ENCODE peak calls at places on chromosomes 11 and 22, in eight cellular contexts. S is activated CD4-positive, alpha-beta T cell treated with anti-CD3 and anti-CD28 coated beads for 36 hours; C is SJSA1; Q is EL; E is NCI-H1417 treated with DMSO at 0.1 percent for 48 hours; U is activated CD8-positive, alpha-beta memory T cell treated with anti-CD3 and anti-CD28 coated beads, Interleukin-2, amount 50 U/mL, for 4 hours; X is PC-9; M is NCI-H460. N is an unnamed sample.

GRCh38 chr22:30336752-30337460 is 10.2 kb upstream of the TBC1D10A start:
- DNase-seq in S (no peak), C (no peak), Q (no peak), E (no peak), U (no peak), X (no peak), M (no peak), N (no peak)

GRCh38 chr11:118910309-118911112 is 15.2 kb downstream of the BCL9L start:
- DNase-seq in S (peak), C (peak), Q (peak), E (no peak), U (peak), X (peak), M (peak), N (no peak)

GRCh38 chr22:27438271-27438980 is 363.1 kb downstream of the MN1 start:
- DNase-seq in S (no peak), C (no peak), Q (peak), E (no peak), U (no peak), X (peak), M (no peak), N (no peak)

GRCh38 chr22:49262167-49262566 is 565.5 kb downstream of the BRD1 start:
- DNase-seq in S (no peak), C (peak), Q (no peak), E (no peak), U (no peak), X (no peak), M (no peak), N (no peak)

GRCh38 chr11:12223771-12224536 is 113.6 kb downstream of the MICAL2 start:
- DNase-seq in S (peak), C (no peak), Q (no peak), E (no peak), U (no peak), X (peak), M (no peak), N (no peak)

GRCh38 chr11:11660351-11660750 is 38.5 kb upstream of the GALNT18 start:
- DNase-seq in S (no peak), C (no peak), Q (no peak), E (no peak), U (no peak), X (no peak), M (no peak), N (no peak)

GRCh38 chr11:70799386-70799785 is 401.1 kb downstream of the CTTN start:
- DNase-seq in S (no peak), C (no peak), Q (peak), E (no peak), U (no peak), X (no peak), M (no peak), N (no peak)

GRCh38 chr11:12090061-12090572 is 20.3 kb upstream of the MICAL2 start:
- DNase-seq in S (no peak), C (no peak), Q (peak), E (no peak), U (no peak), X (peak), M (no peak), N (peak)

GRCh38 chr11:75237050-75237449 is 3.5 kb upstream of the TPBGL start:
- DNase-seq in S (no peak), C (no peak), Q (no peak), E (no peak), U (no peak), X (no peak), M (no peak), N (no peak)

GRCh38 chr22:30910358-30910757 is 58.2 kb downstream of the MORC2 start:
- DNase-seq in S (no peak), C (peak), Q (no peak), E (no peak), U (no peak), X (no peak), M (no peak), N (no peak)

GRCh38 chr11:131691558-131692041 is 321.2 kb downstream of the NTM start:
- DNase-seq in S (peak), C (no peak), Q (peak), E (peak), U (no peak), X (no peak), M (peak), N (no peak)

GRCh38 chr22:47395481-47395880 is 633.0 kb downstream of the TBC1D22A start:
- DNase-seq in S (no peak), C (peak), Q (no peak), E (peak), U (no peak), X (no peak), M (no peak), N (no peak)

GRCh38 chr11:61776561-61777075 is 15.8 kb downstream of the TMEM258 start:
- DNase-seq in S (peak), C (peak), Q (peak), E (no peak), U (peak), X (peak), M (peak), N (peak)

GRCh38 chr22:48098936-48099245 is 1336.4 kb downstream of the TBC1D22A start:
- DNase-seq in S (peak), C (no peak), Q (no peak), E (no peak), U (no peak), X (no peak), M (no peak), N (no peak)

GRCh38 chr11:117071344-117071787 is 26.9 kb downstream of the SIK3 start:
- DNase-seq in S (no peak), C (peak), Q (peak), E (no peak), U (no peak), X (peak), M (peak), N (no peak)

GRCh38 chr11:84965484-84965883 is 661.7 kb downstream of the DLG2 start:
- DNase-seq in S (no peak), C (no peak), Q (no peak), E (no peak), U (no peak), X (no peak), M (no peak), N (no peak)

GRCh38 chr11:2934611-2935239 is 5.5 kb upstream of the PHLDA2 start:
- DNase-seq in S (peak), C (no peak), Q (no peak), E (no peak), U (peak), X (no peak), M (no peak), N (no peak)

GRCh38 chr11:115564851-115565250 is 60.6 kb upstream of the CADM1 start:
- DNase-seq in S (no peak), C (no peak), Q (no peak), E (no peak), U (no peak), X (no peak), M (no peak), N (no peak)

GRCh38 chr11:30585892-30586250 is 282 bp downstream of the MPPED2 start:
- DNase-seq in S (peak), C (no peak), Q (no peak), E (no peak), U (no peak), X (no peak), M (no peak), N (no peak)

GRCh38 chr11:35365961-35366360 is 53.4 kb downstream of the SLC1A2 start:
- DNase-seq in S (no peak), C (no peak), Q (no peak), E (no peak), U (no peak), X (no peak), M (no peak), N (no peak)